ENCODE peak calls at places on chromosomes 6 and 20, in seven cellular contexts. P is heart left ventricle, U is BE2C, Q is endothelial cell, Y is kidney epithelial cell, W is psoas muscle, N is spleen. H is an unnamed sample.

GRCh38 chr6:166638566-166638965 is 11.5 kb upstream of the RPS6KA2 start:
- DNase-seq in W (no peak), Y (no peak), P (no peak), U (peak; percentile 52), Q (no peak), N (no peak), H (no peak)

GRCh38 chr6:17454316-17455005 is 61.1 kb downstream of the CAP2 start:
- DNase-seq in U (no peak), Q (no peak), P (no peak), W (no peak), Y (no peak), N (no peak), H (no peak)

GRCh38 chr6:114087496-114087895 is 116.5 kb upstream of the HDAC2 start:
- DNase-seq in Y (no peak), N (no peak), P (no peak), U (no peak), Q (no peak), W (no peak), H (no peak)

GRCh38 chr6:111753573-111753972 is 119.7 kb downstream of the FYN start:
- DNase-seq in N (no peak), Q (no peak), P (no peak), U (no peak), W (no peak), Y (no peak), H (no peak)

GRCh38 chr6:2950713-2951112 is 20.7 kb downstream of the SERPINB6 start:
- DNase-seq in N (peak; percentile 45), U (no peak), Q (no peak), W (no peak), P (no peak), Y (no peak), H (no peak)

GRCh38 chr6:158284340-158285210 is 27.7 kb upstream of the TULP4 start:
- DNase-seq in P (no peak), N (no peak), Y (no peak), U (no peak), W (no peak), Q (no peak), H (no peak)

GRCh38 chr20:60215786-60216730 is 257.8 kb downstream of the CDH26 start:
- DNase-seq in P (no peak), W (no peak), Q (no peak), U (no peak), Y (no peak), N (no peak), H (no peak)

GRCh38 chr20:2125474-2126112 is 24.0 kb downstream of the STK35 start:
- DNase-seq in P (peak; percentile 60), U (no peak), N (peak; percentile 29), Y (no peak), W (no peak), Q (no peak), H (no peak)

GRCh38 chr6:139602577-139602976 is 228.1 kb upstream of the CITED2 start:
- DNase-seq in W (no peak), U (no peak), N (no peak), P (no peak), Q (no peak), Y (no peak), H (no peak)

GRCh38 chr20:10982692-10983091 is 308.9 kb upstream of the JAG1 start:
- DNase-seq in Q (no peak), U (no peak), Y (peak; percentile 87), N (no peak), W (peak; percentile 70), P (peak; percentile 78), H (no peak)

GRCh38 chr6:147508871-147509608 is 550 bp downstream of the SAMD5 start:
- DNase-seq in P (peak; percentile 32), Q (peak; percentile 32), U (peak; percentile 18), N (no peak), Y (no peak), W (peak; percentile 13), H (peak; percentile 17)

GRCh38 chr6:10831609-10832008 is 6.7 kb downstream of the MAK start:
- DNase-seq in W (no peak), Q (no peak), Y (no peak), U (no peak), N (no peak), P (no peak), H (no peak)

GRCh38 chr20:4814696-4815252 is 93.1 kb downstream of the PRND start:
- DNase-seq in Y (no peak), N (peak; percentile 93), P (no peak), W (no peak), Q (no peak), U (no peak), H (peak; percentile 71)

GRCh38 chr6:4805553-4806307 is 29.5 kb downstream of the CDYL start:
- DNase-seq in W (peak; percentile 34), N (no peak), Q (peak; percentile 28), U (peak; percentile 53), P (peak; percentile 47), Y (no peak), H (no peak)

GRCh38 chr6:90123796-90124195 is 172.8 kb downstream of the BACH2 start:
- DNase-seq in Q (no peak), W (no peak), N (no peak), P (no peak), Y (no peak), U (no peak), H (no peak)

GRCh38 chr6:328184-328670 is 35.9 kb downstream of the DUSP22 start:
- DNase-seq in N (no peak), P (peak; percentile 66), U (no peak), W (peak; percentile 55), Y (peak; percentile 53), Q (no peak), H (peak; percentile 84)

GRCh38 chr6:326896-327537 is 34.7 kb downstream of the DUSP22 start:
- DNase-seq in Q (no peak), N (no peak), U (no peak), W (no peak), P (no peak), Y (no peak), H (no peak)

GRCh38 chr6:329888-330691 is 37.8 kb downstream of the DUSP22 start:
- DNase-seq in P (no peak), U (no peak), N (peak; percentile 78), Y (no peak), W (no peak), Q (no peak), H (no peak)

GRCh38 chr6:327538-328183 is 35.4 kb downstream of the DUSP22 start:
- DNase-seq in N (no peak), Y (no peak), W (no peak), P (no peak), U (no peak), Q (no peak), H (no peak)

DNA sequence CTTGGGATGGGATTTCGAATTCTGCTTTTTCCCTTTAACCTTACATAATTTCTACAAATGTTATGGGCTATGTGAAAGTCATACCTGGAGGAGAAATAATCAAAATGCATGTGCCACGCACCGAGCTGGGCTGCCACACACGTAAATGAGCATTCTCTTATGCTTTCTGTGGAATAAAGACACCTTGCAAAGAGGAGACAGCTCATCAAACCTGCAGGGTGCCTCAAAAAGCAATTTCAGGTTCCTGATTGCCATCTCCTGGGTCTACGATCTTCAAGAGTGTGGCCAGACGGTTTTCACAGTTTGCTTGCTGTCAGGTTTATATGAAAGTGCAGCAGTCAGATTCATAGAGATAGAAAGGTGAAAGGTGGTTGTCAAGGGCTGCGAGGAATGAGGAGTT is 36.6 kb downstream of the DUSP22 start:
- DNase-seq in N (no peak), P (no peak), Q (no peak), Y (no peak), U (no peak), W (no peak), H (no peak)
- TF ChIP-seq CTCF in N (no peak), P (no peak), Q (no peak), Y (no peak), U (no peak), W (no peak), H (no peak)

GRCh38 chr6:6584310-6585002 is 4.1 kb upstream of the LY86 start:
- DNase-seq in U (no peak), W (no peak), N (no peak), P (no peak), Y (no peak), Q (no peak), H (no peak)
- TF ChIP-seq CTCF in U (no peak), W (no peak), N (peak; percentile 20), P (no peak), Y (no peak), Q (no peak), H (peak; percentile 41)

DNA sequence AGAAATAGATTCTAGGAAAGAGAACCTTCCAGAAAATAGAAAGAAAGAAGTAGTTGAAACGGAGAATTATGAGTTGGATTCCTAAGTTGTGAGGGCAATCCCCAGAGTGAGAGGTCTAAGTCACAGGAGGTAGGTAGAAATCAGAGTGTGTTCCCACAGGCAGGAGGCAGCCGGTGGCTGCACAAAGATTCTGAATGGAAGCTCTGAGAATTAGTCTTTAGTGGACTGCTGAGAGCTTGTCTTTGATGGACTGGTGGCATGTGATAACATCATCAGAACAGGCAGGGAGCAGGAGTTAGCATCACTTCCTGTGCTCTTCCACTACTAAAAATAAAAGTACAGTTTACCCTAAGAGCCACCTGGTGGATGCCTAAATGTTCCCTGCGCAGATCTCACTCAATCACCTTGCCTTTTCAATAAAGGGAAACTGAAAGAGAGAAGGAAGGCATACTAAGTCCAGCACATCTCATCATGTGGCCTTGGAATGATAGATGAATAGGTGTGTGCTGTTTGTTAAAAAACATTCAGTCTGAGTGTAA is 294.6 kb upstream of the POU3F2 start:
- DNase-seq in P (no peak), W (no peak), N (no peak), Q (no peak), Y (no peak), U (peak; percentile 26), H (no peak)
- TF ChIP-seq CTCF in P (no peak), W (no peak), N (no peak), Q (no peak), Y (no peak), U (peak; percentile 40), H (no peak)

GRCh38 chr6:159633196-159633595 is 59.8 kb downstream of the SOD2 start:
- DNase-seq in N (no peak), W (no peak), Q (peak; percentile 9), U (peak; percentile 31), Y (no peak), P (no peak), H (no peak)
- TF ChIP-seq CTCF in N (no peak), W (peak; percentile 8), Q (no peak), U (peak; percentile 70), Y (peak; percentile 43), P (peak; percentile 9), H (peak; percentile 21)

H was measured in GM10248.